ENCODE peak calls at places on chromosomes 16 and 17, in six cellular contexts. B is neural progenitor cell; Y is NCI-H1417; X is CD8-positive, alpha-beta T cell; I is stimulated activated CD4-positive, alpha-beta T cell treated with anti-CD3 and anti-CD28 coated beads, TNF-alpha, amount 100 ng/mL, for 48 hours; W is T-cell. H is an unnamed sample.

GRCh38 chr16:57619606-57620315 is 8.7 kb upstream of the ADGRG1 start:
- DNase-seq in B (no peak), Y (peak; percentile 92), X (no peak), I (no peak), W (no peak), H (no peak)

GRCh38 chr17:6712058-6712853 is 913 bp downstream of the SLC13A5 start:
- DNase-seq in B (peak; percentile 73), Y (no peak), X (no peak), I (no peak), W (no peak), H (no peak)

GRCh38 chr16:11672206-11673090 is 4.2 kb downstream of the SNN start:
- DNase-seq in B (no peak), Y (no peak), X (no peak), I (no peak), W (no peak), H (no peak)

GRCh38 chr16:11669380-11670146 is 1.3 kb downstream of the SNN start:
- DNase-seq in B (no peak), Y (peak; percentile 28), X (no peak), I (no peak), W (no peak), H (no peak)

GRCh38 chr16:53775821-53776431 is 72.0 kb downstream of the FTO start:
- DNase-seq in B (peak; percentile 19), Y (peak; percentile 14), X (no peak), I (no peak), W (no peak), H (peak; percentile 93)

GRCh38 chr17:76262732-76263344 is 2.3 kb upstream of the UBALD2 start:
- DNase-seq in B (no peak), Y (peak; percentile 53), X (no peak), I (no peak), W (no peak), H (no peak)

GRCh38 chr16:48542966-48543365 is 67.0 kb downstream of the N4BP1 start:
- DNase-seq in B (no peak), Y (no peak), X (no peak), I (no peak), W (no peak), H (no peak)

GRCh38 chr17:77498056-77498785 is 357.5 kb downstream of the SEC14L1 start:
- DNase-seq in B (no peak), Y (no peak), X (no peak), I (no peak), W (no peak), H (no peak)

GRCh38 chr17:51230306-51230705 is 29.5 kb downstream of the MBTD1 start:
- DNase-seq in B (no peak), Y (no peak), X (no peak), I (no peak), W (no peak), H (no peak)

GRCh38 chr17:46020023-46020735 is 21.1 kb downstream of the STH start:
- DNase-seq in B (no peak), Y (no peak), X (peak; percentile 66), I (peak; percentile 11), W (peak; percentile 43), H (no peak)

GRCh38 chr16:62190426-62190825 is 154.2 kb upstream of the CDH8 start:
- DNase-seq in B (peak; percentile 81), Y (no peak), X (no peak), I (no peak), W (no peak), H (peak; percentile 1)

GRCh38 chr17:48442819-48443218 is 12.8 kb upstream of the SKAP1 start:
- DNase-seq in B (no peak), Y (no peak), X (no peak), I (no peak), W (no peak), H (no peak)

GRCh38 chr17:3911271-3912053 is 4.8 kb downstream of the P2RX1 start:
- DNase-seq in B (no peak), Y (peak; percentile 71), X (peak; percentile 51), I (peak; percentile 73), W (peak; percentile 75), H (no peak)

GRCh38 chr16:55250641-55251550 is 73.1 kb upstream of the IRX6 start:
- DNase-seq in B (no peak), Y (no peak), X (no peak), I (no peak), W (no peak), H (no peak)

GRCh38 chr17:53640808-53641207 is 181.9 kb upstream of the KIF2B start:
- DNase-seq in B (no peak), Y (no peak), X (no peak), I (no peak), W (no peak), H (no peak)

GRCh38 chr17:74605361-74605760 is 13.3 kb upstream of the CD300LD start:
- DNase-seq in B (no peak), Y (no peak), X (no peak), I (no peak), W (no peak), H (peak; percentile 29)

GRCh38 chr17:4215882-4216411 is 47.8 kb downstream of the ANKFY1 start:
- DNase-seq in B (no peak), Y (peak; percentile 27), X (no peak), I (no peak), W (no peak), H (no peak)

GRCh38 chr17:28896491-28896883 is 1.0 kb downstream of the FLOT2 start:
- DNase-seq in B (no peak), Y (no peak), X (no peak), I (no peak), W (no peak), H (peak; percentile 11)

GRCh38 chr16:31409433-31409832 is 16.3 kb downstream of the ITGAD start:
- DNase-seq in B (no peak), Y (no peak), X (no peak), I (no peak), W (no peak), H (peak; percentile 10)

GRCh38 chr17:52789829-52790228 is 631.3 kb upstream of the CA10 start:
- DNase-seq in B (no peak), Y (no peak), X (no peak), I (no peak), W (no peak), H (no peak)

GRCh38 chr17:3678821-3679175 is 10.2 kb downstream of the EMC6 start:
- DNase-seq in B (no peak), Y (no peak), X (no peak), I (no peak), W (no peak), H (no peak)

GRCh38 chr16:88672776-88673175 is 9.9 kb upstream of the MVD start:
- DNase-seq in B (peak; percentile 74), Y (no peak), X (no peak), I (no peak), W (no peak), H (no peak)

GRCh38 chr16:58035356-58036170 is 10.0 kb downstream of the MMP15 start:
- DNase-seq in B (no peak), Y (peak; percentile 55), X (no peak), I (no peak), W (no peak), H (no peak)

GRCh38 chr16:85369741-85370528 is 243.2 kb upstream of the GSE1 start:
- DNase-seq in B (peak; percentile 67), Y (peak; percentile 55), X (peak; percentile 53), I (peak; percentile 21), W (peak; percentile 47), H (peak; percentile 36)

GRCh38 chr17:42163113-42163512 is 8.3 kb upstream of the RAB5C start:
- DNase-seq in B (peak; percentile 60), Y (no peak), X (peak; percentile 20), I (peak; percentile 33), W (peak; percentile 17), H (no peak)

GRCh38 chr17:9273334-9274118 is 252.2 kb downstream of the NTN1 start:
- DNase-seq in B (no peak), Y (no peak), X (no peak), I (no peak), W (no peak), H (no peak)

GRCh38 chr17:50056961-50057330 is 1.0 kb downstream of the ITGA3 start:
- DNase-seq in B (peak; percentile 49), Y (peak; percentile 29), X (no peak), I (no peak), W (no peak), H (peak; percentile 65)

GRCh38 chr17:36602030-36602737 is 801 bp downstream of the MRM1 start:
- DNase-seq in B (peak; percentile 42), Y (peak; percentile 64), X (peak; percentile 16), I (no peak), W (no peak), H (peak; percentile 5)

GRCh38 chr16:180101-180920 is at the start of gene HBQ1:
- DNase-seq in B (peak; percentile 78), Y (peak; percentile 65), X (peak; percentile 20), I (no peak), W (peak; percentile 34), H (no peak)

GRCh38 chr16:82329504-82330192 is 159.6 kb upstream of the MPHOSPH6 start:
- DNase-seq in B (peak; percentile 47), Y (peak; percentile 89), X (no peak), I (no peak), W (no peak), H (no peak)

GRCh38 chr17:77957215-77957868 is 1.2 kb upstream of the TNRC6C start:
- DNase-seq in B (peak; percentile 33), Y (peak; percentile 73), X (no peak), I (no peak), W (no peak), H (no peak)

GRCh38 chr16:60123387-60124023 is 1389.4 kb upstream of the GOT2 start:
- DNase-seq in B (no peak), Y (no peak), X (no peak), I (no peak), W (no peak), H (no peak)

H was measured in LHCN-M2.